ENCODE peak calls at places on chromosome 17, in four cellular contexts. G is left kidney, I is NCI-H226, S is mesenchymal stem cell. Y is an unnamed sample.

GRCh38 chr17:43406676-43407645 is 8.2 kb downstream of the ARL4D start:
- DNase-seq in G (no peak), I (peak; percentile 60), S (peak; percentile 74), Y (peak; percentile 84)

GRCh38 chr17:53150101-53150698 is 672.5 kb upstream of the KIF2B start:
- DNase-seq in G (peak; percentile 47), I (no peak), S (no peak), Y (no peak)

GRCh38 chr17:19753049-19753444 is 4.9 kb upstream of the ALDH3A1 start:
- DNase-seq in G (no peak), I (peak; percentile 95), S (peak; percentile 32), Y (no peak)

GRCh38 chr17:10984163-10984562 is 146.3 kb upstream of the PIRT start:
- DNase-seq in G (no peak), I (no peak), S (no peak), Y (no peak)

GRCh38 chr17:70365098-70365583 is 195.8 kb downstream of the KCNJ2 start:
- DNase-seq in G (no peak), I (no peak), S (peak; percentile 81), Y (peak; percentile 8)

GRCh38 chr17:28188841-28189263 is 130.1 kb upstream of the TMEM97 start:
- DNase-seq in G (no peak), I (no peak), S (no peak), Y (peak; percentile 28)

GRCh38 chr17:2264023-2264860 is 39.3 kb downstream of the SMG6 start:
- DNase-seq in G (peak; percentile 26), I (peak; percentile 65), S (peak; percentile 39), Y (peak; percentile 51)

GRCh38 chr17:33498069-33498468 is 205.0 kb upstream of the ASIC2 start:
- DNase-seq in G (no peak), I (no peak), S (peak; percentile 74), Y (peak; percentile 80)

GRCh38 chr17:1492249-1493206 is at the start of gene MYO1C:
- DNase-seq in G (peak; percentile 54), I (no peak), S (no peak), Y (no peak)

Y was measured in fibroblast of villous mesenchyme.